ENCODE peak calls at places on chromosomes 13 and 19, in four cellular contexts. O, W, Z and N are unnamed samples.

GRCh38 chr13:72258340-72258981 is 391.5 kb upstream of the DACH1 start:
- DNase-seq in O (no peak), W (no peak), Z (no peak), N (no peak)

GRCh38 chr13:87361216-87361615 is 310.0 kb upstream of the SLITRK5 start:
- DNase-seq in O (no peak), W (no peak), Z (no peak), N (no peak)

GRCh38 chr19:3275068-3275582 is 50.7 kb downstream of the CELF5 start:
- DNase-seq in O (peak), W (no peak), Z (peak), N (peak)

GRCh38 chr13:112562254-112562653 is 25.7 kb downstream of the TUBGCP3 start:
- DNase-seq in O (no peak), W (no peak), Z (no peak), N (no peak)

GRCh38 chr13:46866150-46866549 is 30.7 kb downstream of the HTR2A start:
- DNase-seq in O (no peak), W (peak), Z (no peak), N (no peak)

GRCh38 chr13:85806553-85807175 is 7.4 kb upstream of the SLITRK6 start:
- DNase-seq in O (no peak), W (peak), Z (no peak), N (no peak)

GRCh38 chr19:50415661-50416033 is 3.1 kb upstream of the SPIB start:
- DNase-seq in O (no peak), W (no peak), Z (peak), N (peak)

GRCh38 chr13:96052655-96053002 is 572 bp downstream of the UGGT2 start:
- DNase-seq in O (no peak), W (peak), Z (peak), N (peak)

GRCh38 chr13:56314755-56315154 is 826.0 kb upstream of the PRR20A start:
- DNase-seq in O (no peak), W (no peak), Z (no peak), N (no peak)

GRCh38 chr19:33502521-33502920 is 19.1 kb downstream of the PEPD start:
- DNase-seq in O (no peak), W (no peak), Z (no peak), N (no peak)

GRCh38 chr13:30835442-30835841 is 70.6 kb upstream of the MEDAG start:
- DNase-seq in O (no peak), W (no peak), Z (no peak), N (no peak)